ENCODE peak calls at places on chromosomes 13 and 19, in eight cellular contexts. M is lung; I is uterus; P is heart right ventricle; O is cardiac muscle cell; Y is mucosa of descending colon; T is adrenal gland; N is CD8-positive, alpha-beta memory T cell. F is an unnamed sample.
A peak's percentile ranks its signal among the peaks of the same experiment; 100 is the strongest.

GRCh38 chr19:38617283-38617763 is 430 bp downstream of the MAP4K1 start:
- DNase-seq in M (no peak), I (no peak), P (no peak), O (no peak), Y (peak; percentile 42), T (no peak), N (no peak), F (no peak)

GRCh38 chr13:106246817-106247216 is 288.6 kb downstream of the EFNB2 start:
- DNase-seq in M (no peak), I (no peak), P (no peak), O (no peak), Y (no peak), T (no peak), N (no peak), F (no peak)

GRCh38 chr19:40805258-40805868 is 6.4 kb downstream of the EGLN2 start:
- DNase-seq in M (no peak), I (no peak), P (peak; percentile 43), O (no peak), Y (peak; percentile 67), T (peak; percentile 80), N (peak; percentile 31), F (no peak)

GRCh38 chr13:60226507-60226906 is 62.8 kb upstream of the DIAPH3 start:
- DNase-seq in M (no peak), I (no peak), P (no peak), O (peak; percentile 53), Y (peak; percentile 28), T (peak; percentile 37), N (no peak), F (peak; percentile 11)

GRCh38 chr13:110760611-110761010 is 47.1 kb downstream of the ING1 start:
- DNase-seq in M (no peak), I (no peak), P (no peak), O (no peak), Y (no peak), T (no peak), N (no peak), F (no peak)

GRCh38 chr19:51093510-51094345 is 11.0 kb upstream of the KLK14 start:
- DNase-seq in M (no peak), I (no peak), P (no peak), O (no peak), Y (no peak), T (no peak), N (no peak), F (no peak)

GRCh38 chr19:9834302-9834725 is 804 bp upstream of the PIN1 start:
- DNase-seq in M (no peak), I (no peak), P (no peak), O (no peak), Y (no peak), T (no peak), N (no peak), F (no peak)

GRCh38 chr19:52492201-52492960 is 35.1 kb upstream of the ZNF808 start:
- DNase-seq in M (no peak), I (no peak), P (no peak), O (no peak), Y (no peak), T (no peak), N (peak; percentile 2), F (no peak)

GRCh38 chr13:91017669-91018053 is 329.8 kb upstream of the MIR17HG start:
- DNase-seq in M (no peak), I (no peak), P (no peak), O (peak; percentile 9), Y (no peak), T (peak; percentile 1), N (no peak), F (no peak)

GRCh38 chr13:32720026-32720425 is 133.8 kb downstream of the PDS5B start:
- DNase-seq in M (no peak), I (no peak), P (no peak), O (peak; percentile 46), Y (no peak), T (no peak), N (no peak), F (no peak)

GRCh38 chr19:29088761-29089160 is 124.2 kb downstream of the UQCRFS1 start:
- DNase-seq in M (no peak), I (no peak), P (no peak), O (no peak), Y (no peak), T (no peak), N (no peak), F (no peak)

GRCh38 chr13:27658569-27658968 is 36.9 kb downstream of the POLR1D start:
- DNase-seq in M (no peak), I (no peak), P (no peak), O (peak; percentile 70), Y (no peak), T (no peak), N (no peak), F (no peak)

GRCh38 chr13:51047434-51048165 is 63.5 kb downstream of the C13orf42 start:
- DNase-seq in M (no peak), I (no peak), P (no peak), O (no peak), Y (no peak), T (no peak), N (no peak), F (no peak)

GRCh38 chr13:31442605-31443004 is 242.8 kb downstream of the B3GLCT start:
- DNase-seq in M (no peak), I (no peak), P (no peak), O (no peak), Y (no peak), T (no peak), N (no peak), F (no peak)

DNA sequence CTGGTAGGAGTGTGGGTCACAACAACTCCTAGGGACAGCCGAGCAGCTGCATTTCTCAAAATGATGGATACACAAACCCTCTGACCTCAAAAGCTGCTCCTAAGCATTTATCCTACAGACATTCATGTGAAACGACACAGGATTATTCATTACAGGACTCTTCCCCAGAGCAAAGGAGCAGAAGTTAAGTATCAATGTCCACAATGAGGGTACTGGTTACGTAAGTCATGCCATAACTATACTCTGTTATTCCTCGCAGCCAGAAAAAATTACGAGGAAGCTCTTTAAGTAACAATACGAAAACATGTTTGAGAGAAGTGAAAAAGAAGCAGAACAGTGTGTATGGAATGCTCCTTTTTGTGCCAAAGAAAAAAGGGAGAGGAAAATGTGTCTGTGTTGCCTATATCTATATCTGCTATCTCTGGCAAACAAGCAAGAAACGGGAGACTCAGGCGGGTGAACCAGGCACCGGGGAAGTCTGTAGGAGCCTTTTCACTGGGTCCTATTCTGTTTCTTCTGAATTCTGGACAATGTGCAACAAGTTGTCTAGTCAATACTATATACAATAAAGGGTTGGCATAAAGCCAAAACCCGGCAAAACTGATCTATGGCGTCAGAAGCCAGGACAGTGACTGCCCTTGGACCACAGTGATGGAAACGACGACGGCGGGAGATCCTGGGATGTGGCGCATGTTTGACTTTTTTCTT is 1.3 kb downstream of the ISOC2 start:
- DNase-seq in M (no peak), I (no peak), P (no peak), O (peak; percentile 61), Y (no peak), T (peak; percentile 36), N (no peak), F (no peak)
- H3K4me1 ChIP-seq in M (peaks cover 2% of the 10 kb centered on the region), I (peaks cover 5% of the 10 kb centered on the region), P (peaks cover 26% of the 10 kb centered on the region), O (no peaks in the 10 kb centered on the region), Y (peaks cover 10% of the 10 kb centered on the region), T (peaks cover 10% of the 10 kb centered on the region), N (peaks cover 5% of the 10 kb centered on the region), F (peaks cover 26% of the 10 kb centered on the region)

DNA sequence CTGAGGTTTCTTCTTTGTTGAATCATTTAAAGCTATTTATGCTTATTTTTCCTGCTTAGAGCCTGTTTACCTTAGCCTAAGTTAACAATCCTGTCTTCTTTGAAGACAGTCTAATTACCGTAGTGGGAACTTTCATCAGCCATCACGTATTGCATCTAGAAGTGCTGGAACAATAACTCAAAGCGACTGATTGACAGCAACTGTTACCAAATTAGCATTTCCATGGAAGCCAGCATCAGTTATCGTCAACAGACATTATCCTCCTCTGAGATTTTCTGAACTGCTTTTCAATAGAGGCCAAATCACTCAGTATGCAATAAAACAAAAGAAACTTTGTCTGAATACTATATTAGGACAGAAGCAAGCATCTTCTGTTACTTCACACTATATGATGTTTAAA is 433.3 kb upstream of the SLITRK1 start:
- DNase-seq in M (no peak), I (no peak), P (no peak), O (no peak), Y (no peak), T (no peak), N (no peak), F (peak; percentile 49)
- H3K4me3 ChIP-seq in M (no peak overlapping the region), I (no peak overlapping the region), P (no peak overlapping the region), O (no peak overlapping the region), Y (no peak overlapping the region), T (no peak overlapping the region), N (no peak overlapping the region), F (no peak overlapping the region)

DNA sequence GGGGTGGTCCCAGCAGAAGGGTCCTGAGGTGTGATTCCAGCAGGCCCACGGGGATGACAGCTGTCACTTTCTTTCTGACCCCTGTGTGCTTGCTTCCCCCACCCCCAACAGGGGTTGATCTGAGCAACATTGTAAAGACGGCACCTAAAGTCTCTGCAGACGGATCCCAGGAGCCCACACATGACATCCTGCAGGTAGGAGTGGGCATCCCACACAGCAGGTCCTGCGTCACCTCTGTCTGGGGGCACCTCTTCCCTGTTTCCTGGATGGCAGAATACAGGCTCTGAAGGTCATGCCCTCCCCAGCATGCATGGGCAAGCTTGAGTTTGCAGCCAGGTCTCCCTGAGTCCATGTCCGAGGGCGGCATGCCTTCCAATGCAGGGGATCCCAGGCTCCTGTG is 10.5 kb downstream of the ARMC6 start:
- DNase-seq in M (no peak), I (no peak), P (no peak), O (no peak), Y (no peak), T (no peak), N (no peak), F (no peak)
- H3K4me1 ChIP-seq in M (peaks cover 4% of the 10 kb centered on the region), I (no peaks in the 10 kb centered on the region), P (peaks cover 6% of the 10 kb centered on the region), O (no peaks in the 10 kb centered on the region), Y (no peaks in the 10 kb centered on the region), T (peaks cover 5% of the 10 kb centered on the region), N (peaks cover 17% of the 10 kb centered on the region), F (no peaks in the 10 kb centered on the region)

DNA sequence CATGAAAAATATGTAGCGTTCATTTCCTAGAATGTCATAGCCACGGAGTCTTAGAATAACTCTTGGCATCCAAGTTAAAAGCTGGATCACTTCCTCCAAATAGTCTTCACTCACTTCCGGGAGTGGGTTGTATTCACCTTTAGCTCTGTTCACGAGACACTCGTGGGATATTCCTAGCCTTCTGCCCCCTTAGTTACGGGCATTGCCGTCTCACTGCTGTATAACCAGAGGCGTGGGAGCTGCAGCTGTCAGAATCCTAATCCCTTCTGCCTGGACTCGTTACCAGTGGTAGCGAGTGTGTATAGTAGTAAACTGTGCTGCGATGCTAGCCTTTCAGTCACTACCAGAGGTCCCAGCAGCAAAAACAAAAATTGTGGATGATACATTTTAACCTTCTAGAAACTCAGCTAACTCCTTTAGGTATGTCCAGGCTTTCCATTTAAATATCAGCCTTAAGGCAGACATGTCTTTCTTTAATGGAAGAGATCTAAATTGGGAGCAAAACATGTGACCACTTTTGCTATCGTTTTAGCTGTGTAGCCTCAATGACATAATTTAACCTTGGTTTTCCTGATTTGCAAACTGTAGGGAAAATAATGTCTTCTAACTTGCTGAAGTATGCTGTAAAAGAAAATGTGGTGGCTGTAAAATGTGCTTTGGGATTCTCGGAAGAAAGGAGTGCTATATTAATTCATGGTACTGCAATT is 34.1 kb downstream of the ERCC5 start:
- DNase-seq in M (no peak), I (no peak), P (peak; percentile 22), O (no peak), Y (no peak), T (no peak), N (no peak), F (no peak)
- H3K4me3 ChIP-seq in M (no peak overlapping the region), I (no peak overlapping the region), P (peak overlapping the region; percentile 34), O (no peak overlapping the region), Y (no peak overlapping the region), T (no peak overlapping the region), N (no peak overlapping the region), F (no peak overlapping the region)